ENCODE peak calls at places on chromosome 19, in eight cellular contexts. O is ovary, Y is A549, W is adrenal gland, Z is HCT116, P is Peyer's patch, X is heart left ventricle, U is suprapubic skin. B is an unnamed sample.
A peak's percentile ranks its signal among the peaks of the same experiment; 100 is the strongest.

GRCh38 chr19:13181747-13182388 is 31.7 kb downstream of the IER2 start:
- DNase-seq in O (peak; percentile 48), Y (no peak), W (peak; percentile 75), Z (no peak), P (peak; percentile 68), X (peak; percentile 83), U (no peak), B (peak; percentile 67)

GRCh38 chr19:16457195-16457953 is 14.4 kb downstream of the EPS15L1 start:
- DNase-seq in O (peak; percentile 76), Y (no peak), W (no peak), Z (no peak), P (no peak), X (peak; percentile 45), U (peak; percentile 84), B (no peak)

GRCh38 chr19:4737955-4738580 is 14.4 kb upstream of the DPP9 start:
- DNase-seq in O (no peak), Y (no peak), W (no peak), Z (no peak), P (no peak), X (no peak), U (no peak), B (no peak)

GRCh38 chr19:45999653-46000121 is 4.4 kb downstream of the CCDC61 start:
- DNase-seq in O (no peak), Y (no peak), W (peak; percentile 56), Z (no peak), P (no peak), X (no peak), U (no peak), B (no peak)

GRCh38 chr19:51710163-51710562 is 13.6 kb downstream of the HAS1 start:
- DNase-seq in O (no peak), Y (no peak), W (no peak), Z (no peak), P (no peak), X (no peak), U (no peak), B (no peak)

GRCh38 chr19:6587998-6588507 is 2.9 kb downstream of the CD70 start:
- DNase-seq in O (no peak), Y (no peak), W (no peak), Z (no peak), P (no peak), X (no peak), U (no peak), B (no peak)

GRCh38 chr19:34454685-34455084 is 26.5 kb downstream of the UBA2 start:
- DNase-seq in O (no peak), Y (no peak), W (no peak), Z (no peak), P (no peak), X (no peak), U (no peak), B (no peak)

GRCh38 chr19:46878613-46879375 is 18.0 kb downstream of the ARHGAP35 start:
- DNase-seq in O (no peak), Y (no peak), W (no peak), Z (no peak), P (no peak), X (no peak), U (no peak), B (no peak)

GRCh38 chr19:920051-920857 is 3.1 kb downstream of the KISS1R start:
- DNase-seq in O (peak; percentile 43), Y (no peak), W (peak; percentile 33), Z (no peak), P (peak; percentile 84), X (no peak), U (no peak), B (no peak)

GRCh38 chr19:55377356-55378131 is 918 bp downstream of the TMEM190 start:
- DNase-seq in O (no peak), Y (no peak), W (no peak), Z (no peak), P (no peak), X (no peak), U (no peak), B (no peak)
- H3K4me1 ChIP-seq in O (no peaks in the 10 kb centered on the region), Y (peaks cover 76% of the 10 kb centered on the region), W (no peaks in the 10 kb centered on the region), Z (peaks cover 51% of the 10 kb centered on the region), P (peaks cover 14% of the 10 kb centered on the region), X (no peaks in the 10 kb centered on the region), U (peaks cover 11% of the 10 kb centered on the region), B (no peaks in the 10 kb centered on the region)

GRCh38 chr19:58554494-58555368 is at the start of gene CHMP2A:
- DNase-seq in O (peak; percentile 99), Y (peak; percentile 98), W (peak; percentile 97), Z (peak; percentile 93), P (peak; percentile 99), X (peak; percentile 99), U (peak; percentile 100), B (peak; percentile 98)
- TF ChIP-seq POLR2A in O (peak; percentile 84), Y (peak; percentile 62), W (peak; percentile 60), Z (no peak), P (peak; percentile 76), X (peak; percentile 74), U (peak; percentile 60), B (peak; percentile 88)

DNA sequence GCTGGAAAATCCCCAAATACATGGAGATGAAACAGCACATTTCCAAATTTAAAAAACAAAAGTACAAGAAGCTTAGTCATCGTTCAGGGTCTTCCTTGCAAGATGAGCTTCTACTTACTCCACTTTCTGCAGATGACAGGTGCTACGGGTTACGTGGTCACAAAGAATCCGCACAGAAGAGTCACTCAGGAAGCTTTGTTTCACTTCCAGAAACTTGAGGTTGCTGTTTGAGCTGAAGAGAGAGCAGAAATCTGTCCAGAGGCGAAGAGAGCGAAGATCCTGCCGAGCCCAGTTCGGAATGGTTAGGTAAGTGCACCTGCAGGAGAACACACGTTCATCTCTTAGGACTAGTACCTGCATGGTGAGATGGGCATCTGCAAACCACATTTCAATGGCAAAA is 9.4 kb downstream of the NLRP7 start:
- DNase-seq in O (no peak), Y (no peak), W (no peak), Z (no peak), P (peak; percentile 52), X (no peak), U (no peak), B (no peak)
- H3K27ac ChIP-seq in O (no peak overlapping the region), Y (no peak overlapping the region), W (no peak overlapping the region), Z (no peak overlapping the region), P (no peak overlapping the region), X (no peak overlapping the region), U (no peak overlapping the region), B (no peak overlapping the region)

DNA sequence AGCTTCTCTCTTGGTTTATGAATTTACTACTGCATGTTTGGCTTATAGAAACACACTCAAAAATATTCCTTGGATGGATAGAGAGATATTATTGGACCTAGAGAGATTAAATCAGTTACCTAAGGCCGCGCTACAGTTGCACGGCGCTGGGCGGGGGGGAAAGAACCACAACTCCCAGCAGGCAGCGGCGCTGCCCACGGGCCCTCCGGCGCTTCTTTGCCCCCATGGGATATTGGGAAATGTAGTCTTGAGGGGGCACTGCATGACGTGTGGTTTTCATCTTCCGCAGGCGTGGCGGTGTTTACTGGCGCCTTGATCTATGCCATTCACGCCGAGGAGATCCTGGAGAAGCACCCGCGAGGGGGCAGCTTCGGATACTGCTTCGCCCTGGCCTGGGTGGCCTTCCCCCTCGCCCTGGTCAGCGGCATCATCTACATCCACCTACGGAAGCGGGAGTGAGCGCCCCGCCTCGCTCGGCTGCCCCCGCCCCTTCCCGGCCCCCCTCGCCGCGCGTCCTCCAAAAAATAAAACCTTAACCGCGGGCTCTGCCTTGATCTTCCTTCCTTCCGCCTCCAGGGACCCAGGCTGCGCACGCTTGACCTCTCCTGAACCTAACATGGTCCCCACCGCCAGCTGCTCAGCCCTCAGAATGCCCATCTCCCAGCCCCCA is 4.8 kb downstream of the EMP3 start:
- DNase-seq in O (peak; percentile 71), Y (no peak), W (peak; percentile 81), Z (no peak), P (peak; percentile 94), X (peak; percentile 79), U (no peak), B (peak; percentile 88)
- H3K4me1 ChIP-seq in O (peaks cover 12% of the 10 kb centered on the region), Y (peaks cover 19% of the 10 kb centered on the region), W (peaks cover 39% of the 10 kb centered on the region), Z (peaks cover 55% of the 10 kb centered on the region), P (peaks cover 42% of the 10 kb centered on the region), X (peaks cover 32% of the 10 kb centered on the region), U (peaks cover 79% of the 10 kb centered on the region), B (peaks cover 3% of the 10 kb centered on the region)

GRCh38 chr19:3557461-3558248 is at the start of gene MFSD12:
- DNase-seq in O (peak; percentile 94), Y (peak; percentile 93), W (peak; percentile 93), Z (peak; percentile 83), P (peak; percentile 97), X (peak; percentile 96), U (peak; percentile 98), B (peak; percentile 93)
- TF ChIP-seq POLR2A in O (peak; percentile 64), Y (peak; percentile 56), W (peak; percentile 84), Z (peak; percentile 36), P (peak; percentile 84), X (peak; percentile 92), U (peak; percentile 65), B (no peak)

B was measured in breast epithelium.